ENCODE peak calls at places on chromosomes 4 and X, in five cellular contexts. T is heart left ventricle, S is ascending aorta, F is PC-9, L is NCI-H1092 treated with DMSO at 0.1 percent for 48 hours. Q is an unnamed sample.

GRCh38 chrX:106946449-106946848 is 26.2 kb downstream of the CLDN2 start:
- DNase-seq in L (no peak), T (no peak), F (no peak), S (no peak), Q (no peak)

GRCh38 chr4:113141901-113142346 is 92.5 kb downstream of the ANK2 start:
- DNase-seq in S (no peak), L (peak), T (no peak), F (peak), Q (peak)

GRCh38 chr4:148207074-148207473 is 235.1 kb downstream of the NR3C2 start:
- DNase-seq in T (no peak), L (no peak), S (no peak), F (no peak), Q (no peak)

GRCh38 chrX:77014655-77015377 is 432.4 kb upstream of the FGF16 start:
- DNase-seq in S (no peak), L (peak), T (no peak), F (no peak), Q (no peak)

GRCh38 chrX:80578518-80579105 is 158.4 kb downstream of the TENT5D start:
- DNase-seq in L (peak), T (no peak), S (no peak), F (no peak), Q (no peak)

GRCh38 chrX:153643431-153644351 is 3.3 kb upstream of the DUSP9 start:
- DNase-seq in S (no peak), F (no peak), L (no peak), T (no peak), Q (no peak)

GRCh38 chr4:168098257-168098717 is 6.0 kb downstream of the ANXA10 start:
- DNase-seq in L (no peak), T (no peak), F (peak), S (no peak), Q (no peak)

GRCh38 chrX:16788477-16788876 is 2.2 kb downstream of the TXLNG start:
- DNase-seq in S (no peak), L (no peak), T (no peak), F (no peak), Q (no peak)

GRCh38 chrX:2320580-2321327 is 180.0 kb downstream of the DHRSX start:
- DNase-seq in F (no peak), S (no peak), L (no peak), T (peak), Q (peak)

GRCh38 chrX:13816899-13817298 is at the start of gene GPM6B:
- DNase-seq in T (no peak), S (no peak), F (no peak), L (no peak), Q (no peak)

GRCh38 chr4:88446124-88446523 is 10.8 kb upstream of the HERC5 start:
- DNase-seq in L (no peak), T (no peak), S (no peak), F (no peak), Q (no peak)

GRCh38 chr4:102625232-102625930 is 124.2 kb downstream of the NFKB1 start:
- DNase-seq in L (no peak), F (no peak), S (no peak), T (peak), Q (peak)

Q was measured in HuH-7.